ENCODE peak calls at places on chromosomes 12 and 14, in six cellular contexts. K is psoas muscle, O is fibroblast of mammary gland, Q is BJ, I is astrocyte of the spinal cord, Y is fibroblast of the aortic adventitia. C is an unnamed sample.

GRCh38 chr14:56224691-56225681 is 106.8 kb downstream of the PELI2 start:
- DNase-seq in Q (no peak), K (no peak), I (no peak), Y (no peak), O (no peak), C (no peak)

GRCh38 chr14:83133986-83134664 is 1600.5 kb upstream of the SEL1L start:
- DNase-seq in K (no peak), Y (no peak), O (no peak), I (no peak), Q (no peak), C (no peak)

GRCh38 chr12:52044284-52044983 is 6.8 kb upstream of the NR4A1 start:
- DNase-seq in O (peak), K (peak), Y (peak), I (peak), Q (peak), C (no peak)

GRCh38 chr14:104135904-104136471 is 2.4 kb upstream of the KIF26A start:
- DNase-seq in Y (no peak), Q (no peak), I (no peak), O (no peak), K (peak), C (no peak)

GRCh38 chr14:84064756-84065155 is 1465.2 kb upstream of the FLRT2 start:
- DNase-seq in Q (no peak), O (no peak), Y (no peak), I (no peak), K (no peak), C (no peak)

GRCh38 chr14:101665478-101666078 is 95.9 kb upstream of the PPP2R5C start:
- DNase-seq in I (peak), Q (no peak), Y (peak), O (peak), K (no peak), C (peak)

GRCh38 chr12:76002598-76003262 is 28.8 kb downstream of the PHLDA1 start:
- DNase-seq in I (no peak), O (no peak), K (no peak), Y (no peak), Q (no peak), C (no peak)

GRCh38 chr14:68284834-68285233 is 465.3 kb downstream of the RAD51B start:
- DNase-seq in I (no peak), K (no peak), O (no peak), Q (no peak), Y (no peak), C (no peak)

GRCh38 chr12:49954863-49955830 is 4.6 kb downstream of the AQP2 start:
- DNase-seq in O (no peak), Y (no peak), K (no peak), I (no peak), Q (no peak), C (no peak)

GRCh38 chr12:104712477-104712876 is 245.6 kb downstream of the SLC41A2 start:
- DNase-seq in Q (no peak), Y (no peak), O (no peak), I (no peak), K (no peak), C (no peak)

GRCh38 chr12:108689314-108690190 is 41.8 kb downstream of the CORO1C start:
- DNase-seq in Y (peak), K (no peak), O (peak), I (peak), Q (no peak), C (no peak)

GRCh38 chr12:130948136-130948535 is 5.6 kb upstream of the ADGRD1 start:
- DNase-seq in I (no peak), Q (no peak), K (no peak), Y (no peak), O (no peak), C (no peak)

GRCh38 chr12:42590324-42590934 is 883 bp upstream of the PRICKLE1 start:
- DNase-seq in O (no peak), Q (no peak), I (no peak), K (peak), Y (no peak), C (no peak)

GRCh38 chr12:42589465-42590323 is at the start of gene PRICKLE1:
- DNase-seq in I (peak), O (peak), Q (no peak), K (peak), Y (peak), C (peak)

GRCh38 chr12:42588308-42588836 is 1.2 kb downstream of the PRICKLE1 start:
- DNase-seq in K (no peak), Q (no peak), I (no peak), O (peak), Y (peak), C (no peak)

GRCh38 chr12:42587564-42588307 is 1.8 kb downstream of the PRICKLE1 start:
- DNase-seq in Y (peak), O (no peak), I (no peak), K (no peak), Q (no peak), C (no peak)

GRCh38 chr12:42588981-42589464 is 523 bp downstream of the PRICKLE1 start:
- DNase-seq in O (no peak), I (peak), K (peak), Y (peak), Q (no peak), C (peak)
- TF ChIP-seq CTCF in O (peak), I (peak), K (peak), Y (peak), Q (peak), C (peak)

DNA sequence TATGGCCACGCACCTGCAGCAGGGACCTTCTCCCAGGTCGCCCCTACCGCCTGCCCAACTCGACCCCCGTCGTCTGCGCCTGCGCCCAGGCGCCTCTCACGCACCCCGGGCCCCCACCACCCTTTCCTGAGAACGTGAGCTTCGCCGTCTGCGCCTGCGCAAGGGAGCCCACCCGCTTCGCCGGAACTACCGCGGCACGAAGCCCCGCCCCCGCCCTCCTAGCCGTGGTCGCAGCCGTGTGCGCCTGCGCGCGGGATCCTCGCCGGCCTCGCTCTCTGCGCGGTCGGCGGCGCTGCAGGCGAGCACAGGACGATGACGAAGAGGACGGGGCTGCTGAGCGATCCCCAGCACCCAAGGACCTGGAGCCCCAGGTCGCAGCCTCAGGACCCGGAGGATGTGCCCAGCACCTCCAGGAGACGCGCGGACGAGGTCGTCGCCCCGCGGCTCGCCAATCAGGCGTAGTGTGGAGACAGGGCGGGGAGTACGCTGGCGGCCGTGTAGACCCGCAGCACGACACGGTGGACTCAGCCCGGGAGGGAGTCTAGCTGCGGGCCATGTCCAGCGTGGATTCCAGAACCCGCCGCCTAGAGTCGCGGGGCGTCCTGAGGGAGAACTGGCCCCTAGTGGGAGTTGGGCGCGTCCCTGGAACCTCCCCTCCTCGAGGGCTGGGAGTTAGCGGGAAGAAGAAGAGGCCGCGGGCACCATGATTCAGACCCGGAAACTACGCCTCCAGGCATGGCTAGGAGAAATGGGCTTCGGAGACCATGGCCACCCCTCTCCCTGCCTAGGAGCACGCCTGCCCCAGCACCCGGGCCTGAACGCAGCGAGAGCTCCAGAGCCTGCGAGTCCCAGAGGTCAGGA is 1120.8 kb upstream of the TMEM132C start:
- DNase-seq in O (peak), I (peak), Y (peak), Q (no peak), K (peak), C (peak)
- H3K4me3 ChIP-seq in O (peak), I (peak), Y (peak), Q (peak), K (peak), C (peak)

GRCh38 chr14:74792249-74793039 is 29.3 kb downstream of the YLPM1 start:
- DNase-seq in Q (no peak), I (no peak), Y (no peak), K (no peak), O (peak), C (no peak)

GRCh38 chr14:74794947-74795346 is 31.8 kb downstream of the YLPM1 start:
- DNase-seq in Y (no peak), Q (no peak), K (no peak), I (no peak), O (no peak), C (no peak)

DNA sequence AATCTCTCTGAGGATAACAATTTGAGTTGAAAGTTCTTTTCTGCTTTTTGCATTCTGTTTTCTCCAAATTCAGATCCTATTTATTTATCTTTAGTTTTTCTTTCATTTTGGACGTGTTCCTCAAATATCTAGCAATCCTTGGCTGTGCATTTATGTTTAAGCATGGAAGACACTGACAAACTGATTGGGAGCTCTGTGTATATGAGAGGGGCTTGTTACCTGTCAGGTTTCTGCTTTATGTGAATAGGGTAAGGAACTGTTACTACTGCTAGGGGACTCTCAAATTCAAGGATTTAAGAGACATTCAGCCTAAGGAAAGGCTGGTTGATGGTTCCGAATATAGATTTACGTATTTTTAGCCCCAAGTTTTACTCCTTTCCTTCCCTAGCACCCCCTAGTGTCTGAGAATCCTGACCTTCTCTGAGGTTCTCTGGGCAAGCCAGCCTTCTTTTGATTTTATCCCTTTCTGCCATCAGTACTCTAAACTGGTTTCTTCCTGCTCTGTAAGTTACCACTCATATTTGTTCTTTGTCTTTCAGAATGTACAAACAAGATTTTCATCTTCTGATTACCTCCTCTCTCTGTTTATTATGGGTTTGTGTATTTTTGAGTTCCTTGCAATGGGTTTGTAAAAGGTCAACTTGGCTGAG is 30.5 kb downstream of the YLPM1 start:
- DNase-seq in Q (no peak), I (peak), Y (peak), K (no peak), O (peak), C (peak)
- TF ChIP-seq CTCF in Q (peak), I (peak), Y (peak), K (no peak), O (peak), C (peak)

GRCh38 chr12:14959916-14960315 is 1.5 kb downstream of the ARHGDIB start:
- DNase-seq in Q (no peak), O (no peak), Y (no peak), K (no peak), I (no peak), C (no peak)
- H3K4me3 ChIP-seq in Q (no peak), O (no peak), Y (no peak), K (peak), I (no peak), C (no peak)

DNA sequence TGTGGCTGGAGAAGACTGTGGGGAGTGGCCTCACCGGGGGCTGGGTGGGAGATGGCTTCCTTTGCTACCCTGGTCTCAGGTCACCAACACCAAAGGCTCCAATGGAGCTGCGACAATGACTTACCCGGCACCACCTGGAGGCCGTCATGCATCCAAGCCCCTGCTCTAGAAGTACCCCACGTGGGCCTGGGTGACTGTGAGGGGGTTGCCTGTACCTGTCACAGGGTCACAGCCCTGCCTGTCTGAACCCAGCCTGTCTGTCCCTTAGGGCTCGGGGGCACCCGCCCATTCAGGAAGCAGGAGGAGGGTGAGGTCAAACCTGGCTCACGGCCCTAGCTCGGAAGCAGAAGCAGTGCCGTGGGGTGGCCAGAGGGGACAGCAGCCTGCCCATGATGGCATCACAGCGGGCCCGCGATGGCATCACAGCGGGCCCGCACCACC is 18.9 kb downstream of the ABCB9 start:
- DNase-seq in Q (no peak), I (no peak), O (no peak), K (peak), Y (no peak), C (no peak)
- TF ChIP-seq CTCF in Q (no peak), I (no peak), O (no peak), K (no peak), Y (no peak), C (no peak)

GRCh38 chr12:12952036-12952435 is at the start of gene GPRC5D:
- DNase-seq in Y (no peak), Q (no peak), O (no peak), K (no peak), I (no peak), C (no peak)
- H3K4me3 ChIP-seq in Y (no peak), Q (no peak), O (no peak), K (no peak), I (no peak), C (no peak)

GRCh38 chr12:127401536-127401935 is 865.4 kb upstream of the TMEM132C start:
- DNase-seq in Q (no peak), I (no peak), K (no peak), O (no peak), Y (no peak), C (no peak)
- TF ChIP-seq CTCF in Q (no peak), I (no peak), K (no peak), O (no peak), Y (no peak), C (no peak)

GRCh38 chr14:60214415-60215126 is 34.5 kb upstream of the PPM1A start:
- DNase-seq in Y (no peak), O (no peak), I (no peak), K (no peak), Q (no peak), C (no peak)
- H3K4me3 ChIP-seq in Y (no peak), O (no peak), I (no peak), K (no peak), Q (no peak), C (no peak)

DNA sequence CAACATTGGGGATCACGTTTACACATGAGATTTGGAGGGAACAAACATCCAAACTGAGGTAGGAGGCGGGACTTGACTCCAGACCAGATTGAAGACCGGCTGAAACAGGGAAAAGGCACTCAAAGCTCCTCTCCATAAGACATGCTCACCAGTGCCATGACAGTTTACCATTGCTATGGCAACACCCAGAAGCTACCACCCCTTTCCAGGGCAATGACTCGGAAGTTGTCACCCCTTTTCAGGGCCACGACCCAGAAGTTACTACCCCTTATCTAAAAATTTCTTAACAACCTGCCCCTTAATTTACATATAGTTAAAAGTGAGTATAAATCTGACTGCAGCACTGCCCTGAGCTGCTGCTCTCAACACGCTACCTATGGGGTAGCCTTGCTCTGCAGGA is 34.1 kb downstream of the TMEM233 start:
- DNase-seq in O (no peak), K (no peak), I (no peak), Q (no peak), Y (no peak), C (no peak)
- TF ChIP-seq CTCF in O (no peak), K (no peak), I (no peak), Q (no peak), Y (no peak), C (no peak)

C was measured in brain microvascular endothelial cell.